ENCODE peak calls at places on chromosome 14, in nine cellular contexts. One of them, this sample, is unnamed.

GRCh38 chr14:47442206-47442605 is 233.2 kb downstream of the MDGA2 start:
- DNase-seq in activated gamma-delta T cell treated with Interleukin-2 at 50 U/mL for 16 hours: no peak
- DNase-seq in cardiac muscle cell: peak
- DNase-seq in cardiac septum: no peak
- DNase-seq in NCI-H748 treated with DMSO at 0.1 percent for 48 hours: no peak
- DNase-seq in left cardiac atrium: no peak
- DNase-seq in stomach: no peak
- DNase-seq in neural progenitor cell: peak
- DNase-seq in GM13977: no peak
- DNase-seq in this sample: peak

GRCh38 chr14:93112891-93113677 is 2.6 kb downstream of the ITPK1 start:
- DNase-seq in activated gamma-delta T cell treated with Interleukin-2 at 50 U/mL for 16 hours: peak
- DNase-seq in cardiac muscle cell: peak
- DNase-seq in cardiac septum: peak
- DNase-seq in NCI-H748 treated with DMSO at 0.1 percent for 48 hours: peak
- DNase-seq in left cardiac atrium: peak
- DNase-seq in stomach: peak
- DNase-seq in neural progenitor cell: peak
- DNase-seq in GM13977: peak
- DNase-seq in this sample: peak

GRCh38 chr14:76975865-76976622 is 52.5 kb downstream of the IRF2BPL start:
- DNase-seq in activated gamma-delta T cell treated with Interleukin-2 at 50 U/mL for 16 hours: no peak
- DNase-seq in cardiac muscle cell: no peak
- DNase-seq in cardiac septum: no peak
- DNase-seq in NCI-H748 treated with DMSO at 0.1 percent for 48 hours: no peak
- DNase-seq in left cardiac atrium: no peak
- DNase-seq in stomach: no peak
- DNase-seq in neural progenitor cell: no peak
- DNase-seq in GM13977: no peak
- DNase-seq in this sample: no peak

GRCh38 chr14:29743566-29743965 is 184.1 kb downstream of the PRKD1 start:
- DNase-seq in activated gamma-delta T cell treated with Interleukin-2 at 50 U/mL for 16 hours: no peak
- DNase-seq in cardiac muscle cell: no peak
- DNase-seq in cardiac septum: no peak
- DNase-seq in NCI-H748 treated with DMSO at 0.1 percent for 48 hours: no peak
- DNase-seq in left cardiac atrium: no peak
- DNase-seq in stomach: no peak
- DNase-seq in neural progenitor cell: no peak
- DNase-seq in GM13977: no peak
- DNase-seq in this sample: no peak

GRCh38 chr14:100213956-100214767 is 24.8 kb upstream of the YY1 start:
- DNase-seq in activated gamma-delta T cell treated with Interleukin-2 at 50 U/mL for 16 hours: peak
- DNase-seq in cardiac muscle cell: peak
- DNase-seq in cardiac septum: peak
- DNase-seq in NCI-H748 treated with DMSO at 0.1 percent for 48 hours: peak
- DNase-seq in left cardiac atrium: peak
- DNase-seq in stomach: peak
- DNase-seq in neural progenitor cell: peak
- DNase-seq in GM13977: peak
- DNase-seq in this sample: peak

GRCh38 chr14:53744846-53745245 is 211.8 kb downstream of the BMP4 start:
- DNase-seq in activated gamma-delta T cell treated with Interleukin-2 at 50 U/mL for 16 hours: no peak
- DNase-seq in cardiac muscle cell: no peak
- DNase-seq in cardiac septum: no peak
- DNase-seq in NCI-H748 treated with DMSO at 0.1 percent for 48 hours: no peak
- DNase-seq in left cardiac atrium: no peak
- DNase-seq in stomach: no peak
- DNase-seq in neural progenitor cell: no peak
- DNase-seq in GM13977: no peak
- DNase-seq in this sample: no peak

GRCh38 chr14:100065161-100065871 is at the start of gene EVL:
- DNase-seq in activated gamma-delta T cell treated with Interleukin-2 at 50 U/mL for 16 hours: peak
- DNase-seq in cardiac muscle cell: no peak
- DNase-seq in cardiac septum: no peak
- DNase-seq in NCI-H748 treated with DMSO at 0.1 percent for 48 hours: no peak
- DNase-seq in left cardiac atrium: peak
- DNase-seq in stomach: peak
- DNase-seq in neural progenitor cell: no peak
- DNase-seq in GM13977: peak
- DNase-seq in this sample: no peak

GRCh38 chr14:95533391-95533821 is 1.4 kb upstream of the GLRX5 start:
- DNase-seq in activated gamma-delta T cell treated with Interleukin-2 at 50 U/mL for 16 hours: no peak
- DNase-seq in cardiac muscle cell: peak
- DNase-seq in cardiac septum: no peak
- DNase-seq in NCI-H748 treated with DMSO at 0.1 percent for 48 hours: peak
- DNase-seq in left cardiac atrium: no peak
- DNase-seq in stomach: no peak
- DNase-seq in neural progenitor cell: peak
- DNase-seq in GM13977: no peak
- DNase-seq in this sample: no peak

GRCh38 chr14:77225254-77225653 is 43.7 kb downstream of the TMEM63C start:
- DNase-seq in activated gamma-delta T cell treated with Interleukin-2 at 50 U/mL for 16 hours: no peak
- DNase-seq in cardiac muscle cell: no peak
- DNase-seq in cardiac septum: no peak
- DNase-seq in NCI-H748 treated with DMSO at 0.1 percent for 48 hours: no peak
- DNase-seq in left cardiac atrium: no peak
- DNase-seq in stomach: no peak
- DNase-seq in neural progenitor cell: no peak
- DNase-seq in GM13977: no peak
- DNase-seq in this sample: no peak

GRCh38 chr14:85599939-85600338 is 70.0 kb downstream of the FLRT2 start:
- DNase-seq in activated gamma-delta T cell treated with Interleukin-2 at 50 U/mL for 16 hours: no peak
- DNase-seq in cardiac muscle cell: peak
- DNase-seq in cardiac septum: no peak
- DNase-seq in NCI-H748 treated with DMSO at 0.1 percent for 48 hours: no peak
- DNase-seq in left cardiac atrium: no peak
- DNase-seq in stomach: no peak
- DNase-seq in neural progenitor cell: no peak
- DNase-seq in GM13977: no peak
- DNase-seq in this sample: no peak

GRCh38 chr14:46245281-46245680 is 406.3 kb downstream of the RPL10L start:
- DNase-seq in activated gamma-delta T cell treated with Interleukin-2 at 50 U/mL for 16 hours: no peak
- DNase-seq in cardiac muscle cell: no peak
- DNase-seq in cardiac septum: no peak
- DNase-seq in NCI-H748 treated with DMSO at 0.1 percent for 48 hours: no peak
- DNase-seq in left cardiac atrium: no peak
- DNase-seq in stomach: no peak
- DNase-seq in neural progenitor cell: no peak
- DNase-seq in GM13977: no peak
- DNase-seq in this sample: no peak

GRCh38 chr14:60657609-60657983 is 8.3 kb upstream of the SIX1 start:
- DNase-seq in activated gamma-delta T cell treated with Interleukin-2 at 50 U/mL for 16 hours: no peak
- DNase-seq in cardiac muscle cell: no peak
- DNase-seq in cardiac septum: no peak
- DNase-seq in NCI-H748 treated with DMSO at 0.1 percent for 48 hours: no peak
- DNase-seq in left cardiac atrium: no peak
- DNase-seq in stomach: no peak
- DNase-seq in neural progenitor cell: peak
- DNase-seq in GM13977: peak
- DNase-seq in this sample: peak

GRCh38 chr14:71586131-71586893 is 345.9 kb upstream of the RGS6 start:
- DNase-seq in activated gamma-delta T cell treated with Interleukin-2 at 50 U/mL for 16 hours: no peak
- DNase-seq in cardiac muscle cell: peak
- DNase-seq in cardiac septum: no peak
- DNase-seq in NCI-H748 treated with DMSO at 0.1 percent for 48 hours: peak
- DNase-seq in left cardiac atrium: no peak
- DNase-seq in stomach: no peak
- DNase-seq in neural progenitor cell: peak
- DNase-seq in GM13977: no peak
- DNase-seq in this sample: no peak

GRCh38 chr14:62592877-62593276 is 452.4 kb downstream of the KCNH5 start:
- DNase-seq in activated gamma-delta T cell treated with Interleukin-2 at 50 U/mL for 16 hours: no peak
- DNase-seq in cardiac muscle cell: no peak
- DNase-seq in cardiac septum: no peak
- DNase-seq in NCI-H748 treated with DMSO at 0.1 percent for 48 hours: no peak
- DNase-seq in left cardiac atrium: no peak
- DNase-seq in stomach: no peak
- DNase-seq in neural progenitor cell: no peak
- DNase-seq in GM13977: no peak
- DNase-seq in this sample: no peak

GRCh38 chr14:100982764-100983163 is 79.2 kb upstream of the RTL1 start:
- DNase-seq in activated gamma-delta T cell treated with Interleukin-2 at 50 U/mL for 16 hours: no peak
- DNase-seq in cardiac muscle cell: no peak
- DNase-seq in cardiac septum: no peak
- DNase-seq in NCI-H748 treated with DMSO at 0.1 percent for 48 hours: no peak
- DNase-seq in left cardiac atrium: no peak
- DNase-seq in stomach: no peak
- DNase-seq in neural progenitor cell: no peak
- DNase-seq in GM13977: no peak
- DNase-seq in this sample: no peak

GRCh38 chr14:100562751-100563150 is 24.5 kb downstream of the BEGAIN start:
- DNase-seq in activated gamma-delta T cell treated with Interleukin-2 at 50 U/mL for 16 hours: no peak
- DNase-seq in cardiac muscle cell: no peak
- DNase-seq in cardiac septum: no peak
- DNase-seq in NCI-H748 treated with DMSO at 0.1 percent for 48 hours: no peak
- DNase-seq in left cardiac atrium: no peak
- DNase-seq in stomach: no peak
- DNase-seq in neural progenitor cell: no peak
- DNase-seq in GM13977: no peak
- DNase-seq in this sample: no peak

GRCh38 chr14:33556382-33557121 is 394.3 kb downstream of the EGLN3 start:
- DNase-seq in activated gamma-delta T cell treated with Interleukin-2 at 50 U/mL for 16 hours: no peak
- DNase-seq in cardiac muscle cell: peak
- DNase-seq in cardiac septum: no peak
- DNase-seq in NCI-H748 treated with DMSO at 0.1 percent for 48 hours: no peak
- DNase-seq in left cardiac atrium: no peak
- DNase-seq in stomach: no peak
- DNase-seq in neural progenitor cell: no peak
- DNase-seq in GM13977: no peak
- DNase-seq in this sample: no peak

GRCh38 chr14:59100203-59100602 is 88.3 kb upstream of the DAAM1 start:
- DNase-seq in activated gamma-delta T cell treated with Interleukin-2 at 50 U/mL for 16 hours: no peak
- DNase-seq in cardiac muscle cell: no peak
- DNase-seq in cardiac septum: no peak
- DNase-seq in NCI-H748 treated with DMSO at 0.1 percent for 48 hours: no peak
- DNase-seq in left cardiac atrium: no peak
- DNase-seq in stomach: no peak
- DNase-seq in neural progenitor cell: no peak
- DNase-seq in GM13977: no peak
- DNase-seq in this sample: no peak

GRCh38 chr14:42469637-42470426 is 863.2 kb downstream of the LRFN5 start:
- DNase-seq in activated gamma-delta T cell treated with Interleukin-2 at 50 U/mL for 16 hours: no peak
- DNase-seq in cardiac muscle cell: peak
- DNase-seq in cardiac septum: no peak
- DNase-seq in NCI-H748 treated with DMSO at 0.1 percent for 48 hours: no peak
- DNase-seq in left cardiac atrium: no peak
- DNase-seq in stomach: no peak
- DNase-seq in neural progenitor cell: no peak
- DNase-seq in GM13977: no peak
- DNase-seq in this sample: peak

GRCh38 chr14:99382781-99383456 is 97.7 kb downstream of the SETD3 start:
- DNase-seq in activated gamma-delta T cell treated with Interleukin-2 at 50 U/mL for 16 hours: no peak
- DNase-seq in cardiac muscle cell: no peak
- DNase-seq in cardiac septum: no peak
- DNase-seq in NCI-H748 treated with DMSO at 0.1 percent for 48 hours: no peak
- DNase-seq in left cardiac atrium: no peak
- DNase-seq in stomach: no peak
- DNase-seq in neural progenitor cell: no peak
- DNase-seq in GM13977: no peak
- DNase-seq in this sample: no peak

GRCh38 chr14:54631016-54631415 is 64.1 kb downstream of the SAMD4A start:
- DNase-seq in activated gamma-delta T cell treated with Interleukin-2 at 50 U/mL for 16 hours: no peak
- DNase-seq in cardiac muscle cell: no peak
- DNase-seq in cardiac septum: no peak
- DNase-seq in NCI-H748 treated with DMSO at 0.1 percent for 48 hours: no peak
- DNase-seq in left cardiac atrium: no peak
- DNase-seq in stomach: no peak
- DNase-seq in neural progenitor cell: no peak
- DNase-seq in GM13977: no peak
- DNase-seq in this sample: no peak

GRCh38 chr14:68363841-68364711 is 428.8 kb downstream of the ZFP36L1 start:
- DNase-seq in activated gamma-delta T cell treated with Interleukin-2 at 50 U/mL for 16 hours: no peak
- DNase-seq in cardiac muscle cell: peak
- DNase-seq in cardiac septum: peak
- DNase-seq in NCI-H748 treated with DMSO at 0.1 percent for 48 hours: no peak
- DNase-seq in left cardiac atrium: peak
- DNase-seq in stomach: no peak
- DNase-seq in neural progenitor cell: peak
- DNase-seq in GM13977: no peak
- DNase-seq in this sample: no peak

GRCh38 chr14:68349900-68350323 is 443.0 kb downstream of the ZFP36L1 start:
- DNase-seq in activated gamma-delta T cell treated with Interleukin-2 at 50 U/mL for 16 hours: no peak
- DNase-seq in cardiac muscle cell: peak
- DNase-seq in cardiac septum: no peak
- DNase-seq in NCI-H748 treated with DMSO at 0.1 percent for 48 hours: peak
- DNase-seq in left cardiac atrium: no peak
- DNase-seq in stomach: peak
- DNase-seq in neural progenitor cell: no peak
- DNase-seq in GM13977: no peak
- DNase-seq in this sample: no peak

GRCh38 chr14:30928462-30928861 is 54.1 kb downstream of the COCH start:
- DNase-seq in activated gamma-delta T cell treated with Interleukin-2 at 50 U/mL for 16 hours: no peak
- DNase-seq in cardiac muscle cell: peak
- DNase-seq in cardiac septum: no peak
- DNase-seq in NCI-H748 treated with DMSO at 0.1 percent for 48 hours: no peak
- DNase-seq in left cardiac atrium: no peak
- DNase-seq in stomach: no peak
- DNase-seq in neural progenitor cell: no peak
- DNase-seq in GM13977: no peak
- DNase-seq in this sample: no peak

GRCh38 chr14:100641274-100641860 is 54.1 kb upstream of the BEGAIN start:
- DNase-seq in activated gamma-delta T cell treated with Interleukin-2 at 50 U/mL for 16 hours: no peak
- DNase-seq in cardiac muscle cell: no peak
- DNase-seq in cardiac septum: no peak
- DNase-seq in NCI-H748 treated with DMSO at 0.1 percent for 48 hours: no peak
- DNase-seq in left cardiac atrium: no peak
- DNase-seq in stomach: no peak
- DNase-seq in neural progenitor cell: no peak
- DNase-seq in GM13977: no peak
- DNase-seq in this sample: no peak

GRCh38 chr14:99755629-99756603 is 37.3 kb upstream of the EML1 start:
- DNase-seq in activated gamma-delta T cell treated with Interleukin-2 at 50 U/mL for 16 hours: no peak
- DNase-seq in cardiac muscle cell: peak
- DNase-seq in cardiac septum: peak
- DNase-seq in NCI-H748 treated with DMSO at 0.1 percent for 48 hours: no peak
- DNase-seq in left cardiac atrium: peak
- DNase-seq in stomach: peak
- DNase-seq in neural progenitor cell: no peak
- DNase-seq in GM13977: peak
- DNase-seq in this sample: peak

GRCh38 chr14:101757839-101758211 is 3.7 kb upstream of the PPP2R5C start:
- DNase-seq in activated gamma-delta T cell treated with Interleukin-2 at 50 U/mL for 16 hours: no peak
- DNase-seq in cardiac muscle cell: no peak
- DNase-seq in cardiac septum: no peak
- DNase-seq in NCI-H748 treated with DMSO at 0.1 percent for 48 hours: no peak
- DNase-seq in left cardiac atrium: no peak
- DNase-seq in stomach: no peak
- DNase-seq in neural progenitor cell: no peak
- DNase-seq in GM13977: no peak
- DNase-seq in this sample: no peak

GRCh38 chr14:91654836-91655235 is 77.0 kb downstream of the CATSPERB start:
- DNase-seq in activated gamma-delta T cell treated with Interleukin-2 at 50 U/mL for 16 hours: no peak
- DNase-seq in cardiac muscle cell: no peak
- DNase-seq in cardiac septum: no peak
- DNase-seq in NCI-H748 treated with DMSO at 0.1 percent for 48 hours: no peak
- DNase-seq in left cardiac atrium: no peak
- DNase-seq in stomach: no peak
- DNase-seq in neural progenitor cell: no peak
- DNase-seq in GM13977: no peak
- DNase-seq in this sample: no peak

GRCh38 chr14:105502446-105503295 is 11.6 kb downstream of the TEDC1 start:
- DNase-seq in activated gamma-delta T cell treated with Interleukin-2 at 50 U/mL for 16 hours: no peak
- DNase-seq in cardiac muscle cell: no peak
- DNase-seq in cardiac septum: no peak
- DNase-seq in NCI-H748 treated with DMSO at 0.1 percent for 48 hours: no peak
- DNase-seq in left cardiac atrium: no peak
- DNase-seq in stomach: no peak
- DNase-seq in neural progenitor cell: no peak
- DNase-seq in GM13977: no peak
- DNase-seq in this sample: no peak

GRCh38 chr14:50002926-50003212 is 110.0 kb downstream of the ARF6 start:
- DNase-seq in activated gamma-delta T cell treated with Interleukin-2 at 50 U/mL for 16 hours: no peak
- DNase-seq in cardiac muscle cell: no peak
- DNase-seq in cardiac septum: no peak
- DNase-seq in NCI-H748 treated with DMSO at 0.1 percent for 48 hours: no peak
- DNase-seq in left cardiac atrium: no peak
- DNase-seq in stomach: no peak
- DNase-seq in neural progenitor cell: no peak
- DNase-seq in GM13977: no peak
- DNase-seq in this sample: no peak

GRCh38 chr14:49975799-49976198 is 82.9 kb downstream of the ARF6 start:
- DNase-seq in activated gamma-delta T cell treated with Interleukin-2 at 50 U/mL for 16 hours: no peak
- DNase-seq in cardiac muscle cell: no peak
- DNase-seq in cardiac septum: no peak
- DNase-seq in NCI-H748 treated with DMSO at 0.1 percent for 48 hours: no peak
- DNase-seq in left cardiac atrium: no peak
- DNase-seq in stomach: no peak
- DNase-seq in neural progenitor cell: no peak
- DNase-seq in GM13977: no peak
- DNase-seq in this sample: peak